ENCODE peak calls at places on chromosomes 12 and 14, in eight cellular contexts. T is brain microvascular endothelial cell, E is astrocyte of the spinal cord, Y is cardiac muscle cell, C is SK-N-SH, X is AG04450, O is lower leg skin, U is BE2C. Z is an unnamed sample.

GRCh38 chr14:69554500-69554899 is 20.2 kb downstream of the CCDC177 start:
- DNase-seq in X (no peak), U (no peak), O (no peak), C (no peak), Y (peak; percentile 62), E (no peak), T (no peak), Z (no peak)

GRCh38 chr14:100546051-100546443 is 41.2 kb downstream of the BEGAIN start:
- DNase-seq in T (no peak), Y (peak; percentile 28), U (no peak), O (no peak), C (no peak), E (no peak), X (no peak), Z (peak; percentile 96)

GRCh38 chr14:79576434-79576833 is 634.9 kb downstream of the DIO2 start:
- DNase-seq in C (no peak), Y (peak; percentile 12), T (no peak), X (peak; percentile 18), U (no peak), E (peak; percentile 44), O (no peak), Z (no peak)

GRCh38 chr14:101463566-101464171 is 97.6 kb upstream of the DIO3 start:
- DNase-seq in U (no peak), E (no peak), X (no peak), T (no peak), O (no peak), C (no peak), Y (no peak), Z (no peak)

GRCh38 chr14:77204457-77204796 is 22.8 kb downstream of the TMEM63C start:
- DNase-seq in T (no peak), O (no peak), C (no peak), Y (no peak), U (no peak), E (no peak), X (no peak), Z (no peak)

GRCh38 chr14:105366386-105367074 is 31.8 kb upstream of the TEX22 start:
- DNase-seq in T (no peak), X (no peak), Y (no peak), U (no peak), O (no peak), E (no peak), C (no peak), Z (no peak)

GRCh38 chr12:22409071-22409951 is 74.8 kb upstream of the ST8SIA1 start:
- DNase-seq in U (no peak), E (peak; percentile 16), Y (no peak), X (no peak), T (no peak), C (no peak), O (no peak), Z (no peak)

GRCh38 chr12:6765634-6766581 is at the start of gene PTMS:
- DNase-seq in T (peak; percentile 71), Y (peak; percentile 97), C (peak; percentile 91), E (peak; percentile 96), X (peak; percentile 89), O (peak; percentile 62), U (peak; percentile 89), Z (peak; percentile 96)

GRCh38 chr14:99388286-99388685 is 92.4 kb downstream of the SETD3 start:
- DNase-seq in C (no peak), T (no peak), U (no peak), E (no peak), Y (no peak), O (no peak), X (no peak), Z (no peak)

GRCh38 chr14:35963209-35963608 is 137.1 kb downstream of the BRMS1L start:
- DNase-seq in O (no peak), E (no peak), Y (no peak), T (no peak), U (no peak), X (no peak), C (peak; percentile 3), Z (peak; percentile 34)

GRCh38 chr14:71336488-71337192 is 429.4 kb downstream of the PCNX1 start:
- DNase-seq in X (no peak), Y (no peak), C (no peak), U (no peak), O (no peak), T (no peak), E (no peak), Z (no peak)

GRCh38 chr12:12527820-12528296 is 34.8 kb downstream of the DUSP16 start:
- DNase-seq in X (no peak), U (no peak), Y (no peak), E (no peak), C (no peak), O (no peak), T (no peak), Z (peak; percentile 21)

GRCh38 chr12:124011435-124012124 is 38.6 kb downstream of the ZNF664 start:
- DNase-seq in X (no peak), U (no peak), C (no peak), T (no peak), O (no peak), Y (no peak), E (no peak), Z (no peak)

GRCh38 chr14:65238456-65238855 is 136.1 kb upstream of the MAX start:
- DNase-seq in O (no peak), E (peak; percentile 80), T (peak; percentile 72), X (peak; percentile 66), C (no peak), U (no peak), Y (peak; percentile 95), Z (no peak)

GRCh38 chr14:67815573-67816235 is 686 bp downstream of the ZFYVE26 start:
- DNase-seq in X (no peak), C (no peak), Y (peak; percentile 47), E (peak; percentile 42), T (peak; percentile 48), U (no peak), O (no peak), Z (no peak)

DNA sequence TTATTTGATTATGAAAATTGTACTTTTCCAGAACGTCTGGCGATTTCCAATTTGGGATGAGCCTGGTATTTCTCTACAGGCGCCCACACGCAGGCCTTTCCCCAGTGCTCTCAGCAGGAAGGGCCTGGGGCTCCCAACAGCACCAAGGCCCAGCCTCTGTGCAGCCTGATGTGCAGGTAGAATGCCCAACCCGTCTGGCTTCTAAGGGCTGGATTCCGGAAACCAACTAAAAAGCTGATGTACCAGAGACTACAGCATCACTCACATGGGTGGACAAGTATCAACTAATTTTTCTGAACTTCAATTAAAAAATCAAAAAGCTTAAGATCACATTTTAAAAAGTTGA is 25.8 kb downstream of the CDC42BPB start:
- DNase-seq in X (no peak), E (no peak), U (peak; percentile 55), Y (no peak), T (no peak), O (no peak), C (peak; percentile 81), Z (no peak)
- H3K4me3 ChIP-seq in X (no peak overlapping the region), E (no peak overlapping the region), U (no peak overlapping the region), Y (no peak overlapping the region), T (no peak overlapping the region), O (no peak overlapping the region), C (no peak overlapping the region), Z (no peak overlapping the region)

GRCh38 chr14:60565211-60565610 is 56.3 kb downstream of the SIX6 start:
- DNase-seq in U (no peak), T (peak; percentile 54), O (no peak), C (no peak), Y (peak; percentile 81), X (peak; percentile 23), E (peak; percentile 85), Z (no peak)
- H3K4me3 ChIP-seq in U (no peak overlapping the region), T (no peak overlapping the region), O (no peak overlapping the region), C (no peak overlapping the region), Y (no peak overlapping the region), X (no peak overlapping the region), E (no peak overlapping the region), Z (no peak overlapping the region)

GRCh38 chr14:91392623-91393303 is 24.9 kb downstream of the CCDC88C start:
- DNase-seq in U (no peak), T (no peak), X (no peak), O (no peak), Y (no peak), E (no peak), C (no peak), Z (peak; percentile 70)
- H3K4me3 ChIP-seq in U (no peak overlapping the region), T (no peak overlapping the region), X (no peak overlapping the region), O (no peak overlapping the region), Y (no peak overlapping the region), E (no peak overlapping the region), C (no peak overlapping the region), Z (no peak overlapping the region)

GRCh38 chr14:97634786-97635185 is 837.6 kb downstream of the VRK1 start:
- DNase-seq in O (no peak), U (no peak), X (no peak), C (no peak), E (no peak), T (no peak), Y (no peak), Z (no peak)
- H3K4me3 ChIP-seq in O (no peak overlapping the region), U (no peak overlapping the region), X (no peak overlapping the region), C (peak overlapping the region; percentile 36), E (no peak overlapping the region), T (no peak overlapping the region), Y (no peak overlapping the region), Z (no peak overlapping the region)

GRCh38 chr12:67910360-67911292 is 78.6 kb upstream of the IFNG-AS1 start:
- DNase-seq in Y (peak; percentile 66), E (peak; percentile 90), O (no peak), C (no peak), U (no peak), T (peak; percentile 79), X (peak; percentile 67), Z (no peak)
- H3K4me3 ChIP-seq in Y (no peak overlapping the region), E (no peak overlapping the region), O (no peak overlapping the region), C (no peak overlapping the region), U (no peak overlapping the region), T (no peak overlapping the region), X (no peak overlapping the region), Z (no peak overlapping the region)

DNA sequence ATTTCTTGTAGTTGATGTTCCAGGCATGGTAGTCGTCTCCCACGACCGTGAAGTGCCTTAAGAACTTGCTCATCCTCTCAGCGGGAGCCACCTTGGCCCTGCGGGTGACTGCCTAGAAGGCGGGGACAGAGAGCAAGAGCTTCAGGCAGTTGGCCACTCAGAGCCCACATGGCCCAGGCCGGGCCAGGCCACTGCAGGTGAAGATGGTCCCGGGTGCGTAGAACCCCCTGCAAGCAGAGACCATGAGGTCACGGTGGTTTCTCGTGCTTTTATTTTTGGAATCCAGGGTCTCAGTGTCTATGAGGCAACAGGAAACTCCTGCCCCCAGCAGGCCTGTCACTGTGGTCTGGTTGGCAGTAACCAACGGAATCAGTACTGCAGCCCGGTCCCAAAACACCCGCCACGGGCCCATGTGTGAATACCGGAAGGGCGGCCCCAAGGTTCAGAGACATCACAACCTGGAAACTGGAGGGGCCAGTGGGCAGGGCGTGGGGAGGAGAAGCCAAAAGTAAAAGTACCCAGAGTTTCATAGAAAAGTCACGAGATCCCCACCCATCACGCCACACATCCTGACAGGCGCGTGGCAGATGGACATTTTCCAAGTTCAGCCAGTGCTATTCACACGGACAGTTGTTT is 27.5 kb downstream of the HVCN1 start:
- DNase-seq in O (peak; percentile 48), C (no peak), U (no peak), Y (no peak), T (no peak), X (no peak), E (no peak), Z (peak; percentile 52)
- H3K4me3 ChIP-seq in O (no peak overlapping the region), C (no peak overlapping the region), U (no peak overlapping the region), Y (no peak overlapping the region), T (no peak overlapping the region), X (no peak overlapping the region), E (no peak overlapping the region), Z (no peak overlapping the region)

GRCh38 chr12:53096761-53097160 is 706 bp upstream of the IGFBP6 start:
- DNase-seq in Y (no peak), E (no peak), C (no peak), U (no peak), X (no peak), O (no peak), T (no peak), Z (no peak)
- H3K4me3 ChIP-seq in Y (peak overlapping the region; percentile 45), E (peak overlapping the region; percentile 59), C (peak overlapping the region; percentile 62), U (no peak overlapping the region), X (peak overlapping the region; percentile 77), O (peak overlapping the region; percentile 10), T (peak overlapping the region; percentile 75), Z (peak overlapping the region; percentile 81)

Z was measured in H7.